ENCODE peak calls at places on chromosomes 16 and 17, in five cellular contexts. One of them, this sample, is unnamed.

GRCh38 chr16:89138843-89139520 is 32.6 kb upstream of the CDH15 start:
- DNase-seq in HepG2: no peak
- DNase-seq in IMR-90: no peak
- DNase-seq in A549: no peak
- DNase-seq in H1: no peak
- DNase-seq in this sample: no peak

GRCh38 chr17:48048321-48049140 is at the start of gene NFE2L1:
- DNase-seq in HepG2: peak
- DNase-seq in IMR-90: peak
- DNase-seq in A549: peak
- DNase-seq in H1: peak
- DNase-seq in this sample: peak

GRCh38 chr16:27520982-27521673 is 28.6 kb downstream of the GTF3C1 start:
- DNase-seq in HepG2: no peak
- DNase-seq in IMR-90: peak
- DNase-seq in A549: no peak
- DNase-seq in H1: no peak
- DNase-seq in this sample: no peak

GRCh38 chr17:28366605-28367004 is 1.6 kb upstream of the SEBOX start:
- DNase-seq in HepG2: no peak
- DNase-seq in IMR-90: no peak
- DNase-seq in A549: no peak
- DNase-seq in H1: no peak
- DNase-seq in this sample: peak

GRCh38 chr16:66517586-66518263 is 32.2 kb downstream of the TK2 start:
- DNase-seq in HepG2: no peak
- DNase-seq in IMR-90: no peak
- DNase-seq in A549: no peak
- DNase-seq in H1: no peak
- DNase-seq in this sample: no peak

GRCh38 chr17:61399131-61400057 is at the start of gene TBX2:
- DNase-seq in HepG2: peak
- DNase-seq in IMR-90: peak
- DNase-seq in A549: peak
- DNase-seq in H1: no peak
- DNase-seq in this sample: no peak

GRCh38 chr17:79082311-79083190 is 7.9 kb downstream of the ENGASE start:
- DNase-seq in HepG2: peak
- DNase-seq in IMR-90: peak
- DNase-seq in A549: peak
- DNase-seq in H1: no peak
- DNase-seq in this sample: peak

GRCh38 chr16:84720180-84720579 is 20.4 kb downstream of the USP10 start:
- DNase-seq in HepG2: no peak
- DNase-seq in IMR-90: no peak
- DNase-seq in A549: no peak
- DNase-seq in H1: no peak
- DNase-seq in this sample: no peak

GRCh38 chr17:32100971-32101631 is 41.2 kb upstream of the RHOT1 start:
- DNase-seq in HepG2: no peak
- DNase-seq in IMR-90: no peak
- DNase-seq in A549: no peak
- DNase-seq in H1: no peak
- DNase-seq in this sample: no peak

GRCh38 chr17:15431201-15431600 is 36.2 kb downstream of the CDRT4 start:
- DNase-seq in HepG2: no peak
- DNase-seq in IMR-90: no peak
- DNase-seq in A549: no peak
- DNase-seq in H1: no peak
- DNase-seq in this sample: no peak

GRCh38 chr17:82058230-82058854 is 6.6 kb downstream of the GPS1 start:
- DNase-seq in HepG2: no peak
- DNase-seq in IMR-90: no peak
- DNase-seq in A549: no peak
- DNase-seq in H1: no peak
- DNase-seq in this sample: no peak

GRCh38 chr16:48014349-48015135 is 141.3 kb downstream of the ABCC12 start:
- DNase-seq in HepG2: peak
- DNase-seq in IMR-90: peak
- DNase-seq in A549: peak
- DNase-seq in H1: no peak
- DNase-seq in this sample: peak

GRCh38 chr17:1179635-1180433 is at the start of gene ABR:
- DNase-seq in HepG2: no peak
- DNase-seq in IMR-90: peak
- DNase-seq in A549: peak
- DNase-seq in H1: no peak
- DNase-seq in this sample: peak

GRCh38 chr16:74025-74424 is 1.6 kb upstream of the RHBDF1 start:
- DNase-seq in HepG2: no peak
- DNase-seq in IMR-90: no peak
- DNase-seq in A549: no peak
- DNase-seq in H1: no peak
- DNase-seq in this sample: no peak

GRCh38 chr17:28334666-28335200 is 539 bp downstream of the IFT20 start:
- DNase-seq in HepG2: no peak
- DNase-seq in IMR-90: peak
- DNase-seq in A549: no peak
- DNase-seq in H1: no peak
- DNase-seq in this sample: no peak

GRCh38 chr16:1363501-1364041 is 11.8 kb downstream of the GNPTG start:
- DNase-seq in HepG2: peak
- DNase-seq in IMR-90: peak
- DNase-seq in A549: peak
- DNase-seq in H1: peak
- DNase-seq in this sample: peak

GRCh38 chr17:81870978-81871386 is at the start of gene ARHGDIA:
- DNase-seq in HepG2: no peak
- DNase-seq in IMR-90: no peak
- DNase-seq in A549: no peak
- DNase-seq in H1: no peak
- DNase-seq in this sample: peak

DNA sequence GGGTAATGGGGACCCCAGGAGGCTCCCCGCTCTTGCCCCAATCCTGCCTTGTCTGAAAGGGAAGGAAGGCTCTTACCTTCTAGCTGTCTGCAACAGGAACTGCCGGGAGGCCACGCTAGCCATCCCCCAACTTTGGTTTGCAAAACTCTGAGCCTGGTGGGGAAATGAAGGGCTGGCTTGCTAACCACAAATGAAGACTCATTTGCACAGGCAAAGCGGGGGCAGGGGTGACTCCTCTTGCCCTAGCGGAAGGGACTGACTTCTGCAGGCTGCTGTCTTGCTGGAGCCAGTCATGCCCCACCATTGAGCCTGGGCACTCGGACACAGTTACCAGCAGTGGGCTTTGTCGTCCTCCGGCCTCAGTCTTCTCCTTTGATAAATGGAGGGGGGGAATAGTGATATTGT is 52.6 kb downstream of the PLCG2 start:
- DNase-seq in HepG2: no peak
- DNase-seq in IMR-90: no peak
- DNase-seq in A549: no peak
- DNase-seq in H1: no peak
- DNase-seq in this sample: peak
- TF ChIP-seq POLR2A in HepG2: no peak
- TF ChIP-seq POLR2A in IMR-90: no peak
- TF ChIP-seq POLR2A in A549: no peak
- TF ChIP-seq POLR2A in H1: no peak
- TF ChIP-seq POLR2A in this sample: no peak

GRCh38 chr16:86888240-86889044 is 310.1 kb downstream of the FOXL1 start:
- DNase-seq in HepG2: no peak
- DNase-seq in IMR-90: peak
- DNase-seq in A549: peak
- DNase-seq in H1: no peak
- DNase-seq in this sample: no peak
- TF ChIP-seq MAFK in HepG2: no peak
- TF ChIP-seq MAFK in IMR-90: no peak
- TF ChIP-seq MAFK in A549: peak
- TF ChIP-seq MAFK in H1: no peak
- TF ChIP-seq MAFK in this sample: no peak

GRCh38 chr17:41691031-41691777 is 2.5 kb downstream of the EIF1 start:
- DNase-seq in HepG2: no peak
- DNase-seq in IMR-90: peak
- DNase-seq in A549: no peak
- DNase-seq in H1: no peak
- DNase-seq in this sample: no peak
- TF ChIP-seq POLR2A in HepG2: peak
- TF ChIP-seq POLR2A in IMR-90: no peak
- TF ChIP-seq POLR2A in A549: no peak
- TF ChIP-seq POLR2A in H1: peak
- TF ChIP-seq POLR2A in this sample: no peak

GRCh38 chr16:56048425-56049100 is 142.7 kb upstream of the GNAO1 start:
- DNase-seq in HepG2: no peak
- DNase-seq in IMR-90: no peak
- DNase-seq in A549: no peak
- DNase-seq in H1: no peak
- DNase-seq in this sample: no peak
- TF ChIP-seq MAFK in HepG2: no peak
- TF ChIP-seq MAFK in IMR-90: no peak
- TF ChIP-seq MAFK in A549: no peak
- TF ChIP-seq MAFK in H1: no peak
- TF ChIP-seq MAFK in this sample: no peak

DNA sequence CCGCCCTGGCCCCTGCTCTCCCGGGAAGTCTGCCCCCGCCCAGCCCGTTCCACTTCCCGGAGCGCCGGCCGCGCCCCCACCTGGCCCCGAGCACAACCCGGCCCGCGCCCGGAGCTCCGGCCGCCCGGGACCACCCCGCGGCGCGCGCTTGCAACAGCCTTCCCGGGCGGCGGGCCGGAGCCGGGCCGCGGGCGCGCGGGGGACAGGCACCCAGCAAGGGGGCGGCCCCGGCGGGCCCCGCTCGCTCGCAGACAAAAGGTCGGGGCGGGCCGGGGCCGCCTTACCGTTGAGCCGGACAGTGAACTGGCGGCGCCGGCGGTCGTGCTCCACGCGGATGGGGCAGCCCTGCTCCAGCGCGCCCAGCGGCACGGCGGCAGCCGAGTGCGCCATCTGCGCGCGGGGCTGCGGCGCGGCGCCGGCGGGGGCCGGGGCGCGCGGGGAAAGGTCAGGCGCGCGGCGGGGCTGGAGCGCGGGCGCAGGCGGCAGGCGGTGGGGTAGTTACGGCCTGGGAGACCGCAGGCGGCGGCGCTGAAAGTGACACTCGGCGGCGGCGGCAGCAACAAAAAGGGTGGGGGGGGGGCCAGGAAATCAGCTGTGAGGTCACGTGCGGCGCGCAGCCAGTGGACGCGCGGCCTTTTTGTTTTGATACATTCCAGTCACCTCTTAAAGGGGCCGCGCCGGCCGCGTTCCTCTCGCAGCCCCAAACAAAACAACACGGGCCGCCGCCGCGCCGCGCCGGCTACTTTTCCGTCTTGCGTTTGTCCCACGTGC is at the start of gene NATD1:
- DNase-seq in HepG2: peak
- DNase-seq in IMR-90: peak
- DNase-seq in A549: peak
- DNase-seq in H1: peak
- DNase-seq in this sample: peak
- TF ChIP-seq POLR2A in HepG2: peak
- TF ChIP-seq POLR2A in IMR-90: no peak
- TF ChIP-seq POLR2A in A549: no peak
- TF ChIP-seq POLR2A in H1: no peak
- TF ChIP-seq POLR2A in this sample: no peak

DNA sequence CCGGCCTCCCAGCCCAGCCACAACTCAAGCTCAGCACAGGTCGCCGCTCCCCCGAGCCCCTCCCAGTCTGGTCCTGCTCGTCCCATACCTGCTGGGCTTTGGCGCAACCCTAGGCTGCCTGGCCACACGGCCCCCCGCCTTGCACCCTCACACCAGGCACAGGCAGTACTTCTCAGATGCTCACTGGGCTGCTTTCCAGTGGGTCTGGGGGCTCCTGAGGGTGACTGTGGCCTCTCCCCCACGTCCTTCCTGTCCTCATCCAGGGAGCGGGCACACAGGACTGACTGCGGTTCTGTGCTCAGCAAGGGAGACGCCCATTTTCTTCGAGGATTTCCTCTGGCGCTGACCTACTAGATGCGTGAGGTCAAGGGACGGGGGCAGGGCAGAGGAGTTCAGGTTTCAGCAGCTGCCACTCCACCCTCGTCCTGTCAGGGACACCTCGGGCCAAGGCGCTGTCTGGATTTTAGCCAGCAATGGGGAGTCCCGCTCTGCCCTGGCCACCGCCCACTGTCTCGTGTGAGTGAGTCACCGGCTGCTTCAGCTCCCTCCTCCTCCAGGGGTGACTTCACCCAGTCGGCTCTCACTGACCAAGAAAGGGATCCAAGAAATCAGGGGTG is 115.8 kb downstream of the NPIPB11 start:
- DNase-seq in HepG2: peak
- DNase-seq in IMR-90: peak
- DNase-seq in A549: peak
- DNase-seq in H1: peak
- DNase-seq in this sample: peak
- TF ChIP-seq MAFK in HepG2: no peak
- TF ChIP-seq MAFK in IMR-90: no peak
- TF ChIP-seq MAFK in A549: no peak
- TF ChIP-seq MAFK in H1: no peak
- TF ChIP-seq MAFK in this sample: no peak

This sample was measured in K562.